ENCODE peak calls at places on chromosomes 16 and 17, in nine cellular contexts. J, S, O, X, R, V, B, A and Y are unnamed samples.
A peak's percentile ranks its signal among the peaks of the same experiment; 100 is the strongest.

GRCh38 chr16:79609861-79610260 is 9.3 kb upstream of the MAF start:
- DNase-seq in J (no peak), S (no peak), O (no peak), X (no peak), R (no peak), V (no peak), B (no peak), A (no peak), Y (no peak)

GRCh38 chr17:66941249-66941648 is 23.3 kb upstream of the CACNG4 start:
- DNase-seq in J (no peak), S (no peak), O (no peak), X (no peak), R (no peak), V (no peak), B (no peak), A (no peak), Y (no peak)

GRCh38 chr17:19237389-19238166 is 412 bp downstream of the EPN2 start:
- DNase-seq in J (no peak), S (no peak), O (no peak), X (peak; percentile 77), R (no peak), V (no peak), B (peak; percentile 56), A (peak; percentile 54), Y (peak; percentile 44)

GRCh38 chr16:67514382-67514828 is 14.2 kb upstream of the RIPOR1 start:
- DNase-seq in J (peak; percentile 38), S (peak; percentile 92), O (peak; percentile 87), X (peak; percentile 54), R (peak; percentile 64), V (no peak), B (peak; percentile 72), A (no peak), Y (peak; percentile 71)

GRCh38 chr16:27844826-27845225 is 218.7 kb downstream of the GSG1L start:
- DNase-seq in J (no peak), S (no peak), O (no peak), X (no peak), R (no peak), V (no peak), B (no peak), A (peak; percentile 15), Y (no peak)

GRCh38 chr16:66847533-66848057 is 3.4 kb downstream of the CA7 start:
- DNase-seq in J (no peak), S (no peak), O (no peak), X (no peak), R (no peak), V (no peak), B (no peak), A (no peak), Y (no peak)

GRCh38 chr16:86089986-86090385 is 191.0 kb downstream of the IRF8 start:
- DNase-seq in J (no peak), S (no peak), O (no peak), X (no peak), R (no peak), V (no peak), B (no peak), A (peak; percentile 7), Y (no peak)

GRCh38 chr17:17506181-17506741 is 10.1 kb upstream of the RASD1 start:
- DNase-seq in J (peak; percentile 44), S (no peak), O (no peak), X (no peak), R (no peak), V (no peak), B (no peak), A (peak; percentile 51), Y (no peak)

GRCh38 chr17:17001874-17002520 is 30.1 kb upstream of the TNFRSF13B start:
- DNase-seq in J (peak; percentile 86), S (peak; percentile 74), O (peak; percentile 81), X (peak; percentile 63), R (peak; percentile 58), V (no peak), B (peak; percentile 68), A (peak; percentile 82), Y (peak; percentile 88)

GRCh38 chr17:19343256-19343630 is 19.3 kb downstream of the B9D1 start:
- DNase-seq in J (no peak), S (no peak), O (no peak), X (no peak), R (no peak), V (no peak), B (no peak), A (peak; percentile 45), Y (no peak)

GRCh38 chr17:39653662-39654331 is 11.4 kb upstream of the TCAP start:
- DNase-seq in J (peak; percentile 58), S (peak; percentile 46), O (peak; percentile 85), X (peak; percentile 10), R (peak; percentile 60), V (no peak), B (peak; percentile 74), A (no peak), Y (peak; percentile 32)

GRCh38 chr16:30837904-30838303 is 50.9 kb upstream of the ZNF629 start:
- DNase-seq in J (no peak), S (no peak), O (no peak), X (no peak), R (no peak), V (no peak), B (no peak), A (no peak), Y (no peak)

GRCh38 chr16:64392456-64392855 is 729.4 kb downstream of the CDH11 start:
- DNase-seq in J (no peak), S (no peak), O (no peak), X (no peak), R (no peak), V (no peak), B (no peak), A (no peak), Y (no peak)

GRCh38 chr16:85057212-85057889 is 29.8 kb downstream of the KIAA0513 start:
- DNase-seq in J (no peak), S (no peak), O (no peak), X (peak; percentile 6), R (no peak), V (no peak), B (no peak), A (no peak), Y (peak; percentile 56)

GRCh38 chr16:88002749-88003148 is 51.5 kb downstream of the BANP start:
- DNase-seq in J (no peak), S (no peak), O (no peak), X (no peak), R (no peak), V (no peak), B (no peak), A (no peak), Y (no peak)

GRCh38 chr16:10981697-10982216 is 37.4 kb downstream of the CLEC16A start:
- DNase-seq in J (no peak), S (no peak), O (peak; percentile 77), X (no peak), R (no peak), V (no peak), B (no peak), A (no peak), Y (peak; percentile 29)

GRCh38 chr16:56193951-56194726 is 2.9 kb downstream of the GNAO1 start:
- DNase-seq in J (peak; percentile 96), S (peak; percentile 62), O (peak; percentile 64), X (peak; percentile 85), R (peak; percentile 32), V (peak; percentile 60), B (peak; percentile 62), A (peak; percentile 87), Y (peak; percentile 81)

GRCh38 chr17:15392326-15392739 is 50.9 kb upstream of the TEKT3 start:
- DNase-seq in J (no peak), S (peak; percentile 74), O (no peak), X (no peak), R (no peak), V (no peak), B (peak; percentile 81), A (no peak), Y (no peak)

GRCh38 chr17:82838386-82839063 is 1.3 kb downstream of the ZNF750 start:
- DNase-seq in J (no peak), S (peak; percentile 29), O (no peak), X (no peak), R (no peak), V (no peak), B (no peak), A (no peak), Y (no peak)

GRCh38 chr16:47477680-47478079 is 16.5 kb downstream of the PHKB start:
- DNase-seq in J (no peak), S (peak; percentile 8), O (no peak), X (no peak), R (no peak), V (no peak), B (no peak), A (no peak), Y (no peak)

GRCh38 chr17:28950017-28950751 is 1.1 kb downstream of the PHF12 start:
- DNase-seq in J (peak; percentile 32), S (peak; percentile 52), O (peak; percentile 61), X (peak; percentile 69), R (no peak), V (no peak), B (peak; percentile 76), A (peak; percentile 66), Y (peak; percentile 53)

GRCh38 chr17:73201215-73202069 is 8.6 kb downstream of the COG1 start:
- DNase-seq in J (no peak), S (no peak), O (no peak), X (no peak), R (no peak), V (no peak), B (no peak), A (no peak), Y (no peak)

GRCh38 chr17:6343736-6344135 is 91.2 kb downstream of the AIPL1 start:
- DNase-seq in J (no peak), S (no peak), O (no peak), X (no peak), R (no peak), V (no peak), B (peak; percentile 22), A (no peak), Y (no peak)

GRCh38 chr17:38560503-38561318 is 45.0 kb downstream of the SRCIN1 start:
- DNase-seq in J (peak; percentile 64), S (peak; percentile 53), O (no peak), X (no peak), R (no peak), V (no peak), B (no peak), A (no peak), Y (no peak)

GRCh38 chr16:23509763-23510153 is 536 bp downstream of the GGA2 start:
- DNase-seq in J (peak; percentile 40), S (peak; percentile 19), O (peak; percentile 49), X (peak; percentile 47), R (no peak), V (no peak), B (no peak), A (no peak), Y (peak; percentile 47)

GRCh38 chr16:80985611-80986010 is 21.1 kb downstream of the CMC2 start:
- DNase-seq in J (no peak), S (no peak), O (no peak), X (no peak), R (no peak), V (no peak), B (no peak), A (no peak), Y (no peak)

GRCh38 chr16:21069986-21070385 is 80.7 kb downstream of the DNAH3 start:
- DNase-seq in J (peak; percentile 66), S (no peak), O (no peak), X (no peak), R (no peak), V (no peak), B (peak; percentile 6), A (no peak), Y (no peak)

GRCh38 chr16:11734653-11735043 is 8.0 kb downstream of the TXNDC11 start:
- DNase-seq in J (no peak), S (no peak), O (no peak), X (no peak), R (no peak), V (no peak), B (no peak), A (no peak), Y (no peak)

GRCh38 chr17:5513610-5514009 is 27.2 kb downstream of the MIS12 start:
- DNase-seq in J (no peak), S (no peak), O (no peak), X (no peak), R (no peak), V (no peak), B (no peak), A (no peak), Y (no peak)

GRCh38 chr17:80663783-80664206 is 119.2 kb downstream of the RPTOR start:
- DNase-seq in J (no peak), S (peak; percentile 29), O (peak; percentile 32), X (no peak), R (peak; percentile 2), V (no peak), B (no peak), A (no peak), Y (no peak)

GRCh38 chr17:63082273-63082861 is 116.3 kb downstream of the TANC2 start:
- DNase-seq in J (no peak), S (peak; percentile 76), O (no peak), X (no peak), R (no peak), V (no peak), B (no peak), A (no peak), Y (no peak)